ENCODE peak calls at places on chromosomes 2 and 18, in five cellular contexts. M is naive thymus-derived CD4-positive, alpha-beta T cell; H is cardiac fibroblast; S is DND-41; B is prostate gland. P is an unnamed sample.

GRCh38 chr18:9153281-9153680 is 16.7 kb downstream of the ANKRD12 start:
- DNase-seq in M (no peak), H (peak; percentile 10), B (no peak), S (no peak), P (no peak)

GRCh38 chr18:59514193-59514592 is 155.1 kb upstream of the LMAN1 start:
- DNase-seq in S (no peak), H (peak; percentile 32), M (no peak), B (no peak), P (no peak)

GRCh38 chr18:10201655-10202054 is 252.8 kb upstream of the APCDD1 start:
- DNase-seq in B (no peak), S (no peak), M (no peak), H (no peak), P (no peak)

GRCh38 chr2:15169326-15170038 is 391.7 kb downstream of the NBAS start:
- DNase-seq in H (peak; percentile 96), S (no peak), M (no peak), B (no peak), P (no peak)

GRCh38 chr2:134153481-134153880 is 100.4 kb upstream of the MGAT5 start:
- DNase-seq in S (no peak), H (no peak), B (no peak), M (no peak), P (no peak)

GRCh38 chr18:77087391-77088141 is 45.0 kb downstream of the MBP start:
- DNase-seq in S (no peak), M (no peak), B (no peak), H (peak; percentile 38), P (no peak)

GRCh38 chr2:132253496-132254305 is 91.9 kb upstream of the ANKRD30BL start:
- DNase-seq in H (no peak), B (no peak), M (no peak), S (no peak), P (no peak)

GRCh38 chr18:77486985-77487384 is 237.3 kb downstream of the GALR1 start:
- DNase-seq in B (no peak), S (no peak), H (peak; percentile 45), M (no peak), P (no peak)

GRCh38 chr18:55863876-55864275 is 275.9 kb upstream of the TCF4 start:
- DNase-seq in S (no peak), H (no peak), B (no peak), M (no peak), P (no peak)

GRCh38 chr2:54240515-54241219 is 15.4 kb downstream of the TSPYL6 start:
- DNase-seq in H (peak; percentile 88), B (no peak), M (no peak), S (no peak), P (no peak)

GRCh38 chr2:145184741-145185671 is 665.1 kb upstream of the ZEB2 start:
- DNase-seq in M (no peak), B (no peak), S (no peak), H (peak; percentile 27), P (no peak)

DNA sequence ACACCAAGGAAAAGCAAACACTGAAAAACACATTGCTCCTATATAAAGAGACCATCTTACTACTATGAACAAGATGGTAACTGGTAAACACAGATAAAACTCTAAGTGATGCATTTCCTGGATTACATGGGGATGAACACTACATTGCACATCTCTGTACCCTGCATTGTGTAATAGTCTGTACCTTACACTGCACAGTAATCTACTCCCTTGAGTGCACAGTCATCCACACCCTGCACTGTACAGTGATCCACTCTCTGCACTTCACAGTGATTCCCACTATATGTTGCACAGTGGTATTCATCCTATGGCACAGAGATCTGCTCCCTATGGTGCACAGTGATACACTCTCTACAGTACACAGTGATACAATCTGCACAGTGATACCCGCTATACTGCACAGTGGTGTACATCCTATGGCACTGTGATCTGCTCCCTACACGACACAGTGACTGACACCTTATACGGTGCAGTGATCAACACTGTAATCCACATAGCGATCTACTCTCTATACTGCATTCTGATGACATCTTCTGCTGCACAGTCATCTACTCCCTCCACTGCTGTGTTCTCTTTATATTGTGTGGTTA is 462.2 kb upstream of the RGPD4 start:
- DNase-seq in M (no peak), B (no peak), H (peak; percentile 65), S (no peak), P (no peak)
- H3K4me3 ChIP-seq in M (no peak overlapping the region), B (no peak overlapping the region), H (no peak overlapping the region), S (no peak overlapping the region), P (no peak overlapping the region)

GRCh38 chr18:63155169-63155852 is 164.3 kb downstream of the BCL2 start:
- DNase-seq in H (peak; percentile 11), M (peak; percentile 89), S (peak; percentile 79), B (peak; percentile 57), P (peak; percentile 86)

GRCh38 chr18:63154350-63155152 is 165.0 kb downstream of the BCL2 start:
- DNase-seq in S (no peak), H (no peak), M (no peak), B (no peak), P (no peak)

GRCh38 chr18:63157293-63158011 is 162.1 kb downstream of the BCL2 start:
- DNase-seq in H (no peak), S (no peak), M (peak; percentile 53), B (no peak), P (no peak)

GRCh38 chr18:63158012-63158631 is 161.4 kb downstream of the BCL2 start:
- DNase-seq in B (no peak), S (no peak), H (no peak), M (no peak), P (no peak)

DNA sequence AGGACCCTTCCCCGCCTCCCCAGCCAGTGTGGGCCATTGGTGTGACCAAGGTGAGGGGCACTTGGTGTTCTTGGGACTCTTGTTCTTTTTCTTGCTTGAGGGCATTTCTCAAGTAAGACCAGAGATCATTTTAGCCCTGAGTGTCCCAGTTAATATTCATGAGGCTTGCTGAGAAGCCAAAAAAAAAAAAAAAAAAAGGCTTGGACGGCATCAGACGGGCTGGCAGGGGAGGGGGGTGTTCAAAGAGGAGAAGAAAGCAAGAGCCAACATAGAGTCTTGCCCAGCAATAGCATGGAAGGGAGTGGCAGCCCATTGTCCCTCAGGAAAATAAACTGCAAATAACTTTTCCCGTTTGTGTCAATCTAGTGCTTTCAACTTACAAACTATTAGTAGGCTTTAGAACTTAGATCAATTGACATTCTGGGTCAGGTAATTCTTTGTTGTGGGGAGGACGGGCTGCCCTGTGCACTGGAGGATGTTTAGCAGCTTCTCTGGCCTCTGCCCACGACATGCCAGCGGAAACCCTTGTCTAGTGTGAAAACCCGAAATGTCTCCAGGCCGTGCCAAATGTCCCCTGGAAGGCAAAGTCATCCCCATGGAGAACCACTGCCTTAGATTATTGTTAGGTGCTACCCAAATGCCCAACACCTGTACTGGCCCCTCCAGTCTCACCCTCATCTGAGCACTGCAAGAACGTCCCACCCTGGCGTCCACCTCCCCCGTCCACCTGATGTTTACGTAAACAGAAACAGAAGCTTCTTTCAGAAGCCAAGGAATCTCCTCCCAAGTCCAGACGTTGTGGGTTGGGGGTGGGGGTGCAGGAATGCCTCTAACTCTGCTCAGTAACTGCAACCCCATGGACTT is 163.4 kb downstream of the BCL2 start:
- DNase-seq in M (no peak), B (no peak), H (no peak), S (no peak), P (no peak)
- H3K4me3 ChIP-seq in M (peak overlapping the region; percentile 56), B (no peak overlapping the region), H (no peak overlapping the region), S (no peak overlapping the region), P (peak overlapping the region; percentile 53)

GRCh38 chr2:25799301-25799700 is 79.0 kb downstream of the ASXL2 start:
- DNase-seq in S (no peak), B (no peak), H (no peak), M (no peak), P (no peak)

GRCh38 chr2:25790074-25790473 is 88.2 kb downstream of the ASXL2 start:
- DNase-seq in S (no peak), M (no peak), H (no peak), B (no peak), P (no peak)

GRCh38 chr2:25797607-25798488 is 80.4 kb downstream of the ASXL2 start:
- DNase-seq in M (no peak), S (no peak), B (no peak), H (no peak), P (no peak)

DNA sequence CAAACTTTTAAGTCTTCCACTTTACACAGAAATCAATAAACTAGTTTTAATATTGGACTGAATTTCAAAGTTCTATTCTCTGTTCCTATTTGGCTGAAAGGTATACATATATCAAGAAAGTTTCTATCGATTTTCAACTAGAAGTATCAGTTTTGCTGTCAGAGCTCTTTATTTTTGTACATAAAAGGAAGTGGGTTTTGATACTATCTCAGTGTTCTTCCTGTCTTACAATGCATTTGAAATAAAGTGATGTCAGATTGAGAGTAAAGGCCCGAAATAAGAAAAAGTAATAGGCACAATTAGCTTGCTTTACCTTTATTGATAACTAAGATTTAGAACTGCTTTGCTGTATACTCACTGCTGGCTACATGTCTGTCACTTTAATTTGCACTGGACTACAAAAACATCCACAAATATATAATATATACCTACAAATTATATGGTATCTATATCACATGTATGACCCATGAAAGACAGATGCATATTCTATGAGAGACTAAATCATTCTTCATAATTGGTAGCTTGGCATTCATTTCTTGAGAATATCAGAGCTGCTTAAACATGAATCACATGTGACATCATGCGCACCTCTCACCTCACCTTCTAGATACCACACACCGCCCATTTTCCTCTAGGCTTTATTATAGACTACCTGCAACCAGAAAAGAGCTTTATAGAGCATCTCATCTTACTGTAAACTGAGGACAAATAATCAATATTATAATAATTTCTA is 83.6 kb downstream of the ASXL2 start:
- DNase-seq in H (no peak), B (no peak), S (no peak), M (peak; percentile 33), P (no peak)
- H3K4me3 ChIP-seq in H (no peak overlapping the region), B (no peak overlapping the region), S (no peak overlapping the region), M (peak overlapping the region; percentile 23), P (peak overlapping the region; percentile 45)

GRCh38 chr2:227616631-227617030 is 667 bp upstream of the SCYGR4 start:
- DNase-seq in M (no peak), B (no peak), S (no peak), H (no peak), P (no peak)
- H3K4me3 ChIP-seq in M (no peak overlapping the region), B (no peak overlapping the region), S (no peak overlapping the region), H (no peak overlapping the region), P (no peak overlapping the region)

DNA sequence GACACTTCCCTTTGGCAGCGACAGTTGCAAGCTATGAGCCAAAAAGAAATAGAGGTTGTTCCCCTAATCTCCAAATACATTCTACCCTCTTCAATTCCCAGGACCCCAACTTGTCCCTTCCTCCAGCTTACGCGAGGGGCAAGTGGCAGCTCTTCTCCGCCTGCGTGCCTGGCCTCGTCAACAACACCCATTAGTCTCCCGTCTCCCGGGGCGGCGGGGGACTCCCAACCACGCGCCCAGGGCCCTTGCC is 545 bp upstream of the UBE2E3 start:
- DNase-seq in M (no peak), B (no peak), H (peak; percentile 45), S (no peak), P (no peak)
- H3K4me3 ChIP-seq in M (peak overlapping the region; percentile 63), B (peak overlapping the region; percentile 74), H (peak overlapping the region; percentile 75), S (no peak overlapping the region), P (peak overlapping the region; percentile 56)

GRCh38 chr2:120230515-120231471 is 7.6 kb upstream of the TMEM185B start:
- DNase-seq in B (no peak), H (no peak), S (no peak), M (no peak), P (no peak)
- H3K4me3 ChIP-seq in B (no peak overlapping the region), H (no peak overlapping the region), S (no peak overlapping the region), M (peak overlapping the region; percentile 72), P (peak overlapping the region; percentile 59)